ENCODE peak calls at places on chromosomes 12 and 14, in six cellular contexts. K, R, B, C, L and P are unnamed samples.

GRCh38 chr12:77946541-77947021 is 115.9 kb downstream of the NAV3 start:
- DNase-seq in L (no peak), B (no peak), R (no peak), K (no peak), C (no peak), P (no peak)

GRCh38 chr12:109261087-109261486 is 48.0 kb downstream of the FOXN4 start:
- DNase-seq in R (no peak), C (no peak), B (no peak), L (no peak), K (no peak), P (no peak)

GRCh38 chr12:111444314-111444705 is 38.6 kb downstream of the SH2B3 start:
- DNase-seq in R (peak), B (no peak), C (no peak), K (no peak), L (peak), P (no peak)

GRCh38 chr12:95863337-95863736 is 4.6 kb downstream of the SNRPF start:
- DNase-seq in C (no peak), R (no peak), K (no peak), L (no peak), B (no peak), P (no peak)

GRCh38 chr12:106106892-106107291 is 31.9 kb downstream of the NUAK1 start:
- DNase-seq in L (no peak), K (no peak), B (no peak), C (no peak), R (no peak), P (no peak)

GRCh38 chr12:2267624-2268477 is 215.1 kb downstream of the CACNA1C start:
- DNase-seq in R (no peak), K (no peak), L (no peak), B (no peak), C (no peak), P (no peak)

GRCh38 chr12:29427964-29428363 is 47.0 kb upstream of the ERGIC2 start:
- DNase-seq in C (no peak), R (peak), K (peak), B (peak), L (peak), P (peak)

GRCh38 chr14:54564799-54565235 is 2.1 kb upstream of the SAMD4A start:
- DNase-seq in R (no peak), L (no peak), K (peak), C (no peak), B (peak), P (no peak)

GRCh38 chr14:82710257-82710841 is 1176.7 kb upstream of the SEL1L start:
- DNase-seq in K (peak), L (peak), C (peak), R (peak), B (peak), P (peak)

GRCh38 chr14:26841920-26842741 is 244.3 kb upstream of the NOVA1 start:
- DNase-seq in R (no peak), B (no peak), C (no peak), K (peak), L (no peak), P (no peak)

GRCh38 chr12:130977046-130977758 is 23.5 kb downstream of the ADGRD1 start:
- DNase-seq in R (no peak), B (no peak), L (no peak), K (no peak), C (no peak), P (no peak)

GRCh38 chr14:79476133-79476532 is 735.2 kb downstream of the DIO2 start:
- DNase-seq in K (no peak), R (no peak), B (no peak), C (no peak), L (no peak), P (no peak)

GRCh38 chr12:96218989-96219678 is 25.0 kb downstream of the ELK3 start:
- DNase-seq in C (no peak), L (no peak), R (no peak), B (no peak), K (peak), P (no peak)

GRCh38 chr14:58639842-58640484 is 2.2 kb downstream of the DACT1 start:
- DNase-seq in K (peak), C (no peak), L (peak), R (no peak), B (peak), P (no peak)

GRCh38 chr14:34364201-34364600 is 97.8 kb downstream of the SPTSSA start:
- DNase-seq in R (no peak), K (no peak), L (no peak), B (no peak), C (no peak), P (no peak)

GRCh38 chr12:67025543-67026114 is 243.5 kb upstream of the CAND1 start:
- DNase-seq in B (peak), C (peak), R (peak), K (peak), L (no peak), P (peak)

GRCh38 chr12:29610473-29611174 is 113.1 kb upstream of the OVCH1 start:
- DNase-seq in R (no peak), K (no peak), L (no peak), C (no peak), B (no peak), P (no peak)

GRCh38 chr12:104576980-104577925 is 120.5 kb downstream of the CHST11 start:
- DNase-seq in K (no peak), L (no peak), R (no peak), C (no peak), B (peak), P (no peak)

GRCh38 chr14:54175298-54175942 is 218.8 kb upstream of the BMP4 start:
- DNase-seq in C (peak), R (peak), K (peak), B (peak), L (peak), P (no peak)

GRCh38 chr12:3574986-3575385 is 84.0 kb downstream of the PRMT8 start:
- DNase-seq in K (no peak), C (no peak), L (no peak), B (no peak), R (no peak), P (no peak)

GRCh38 chr12:111437816-111438454 is 32.2 kb downstream of the SH2B3 start:
- DNase-seq in R (no peak), K (no peak), B (no peak), L (no peak), C (no peak), P (no peak)

GRCh38 chr12:70359458-70360197 is 6.5 kb upstream of the KCNMB4 start:
- DNase-seq in B (no peak), R (no peak), C (no peak), K (no peak), L (no peak), P (no peak)

GRCh38 chr14:67187210-67187609 is 2.0 kb upstream of the GARIN2 start:
- DNase-seq in K (peak), R (no peak), L (no peak), B (no peak), C (no peak), P (no peak)

GRCh38 chr14:26128931-26129674 is 468.7 kb downstream of the NOVA1 start:
- DNase-seq in K (no peak), C (no peak), R (no peak), L (no peak), B (no peak), P (no peak)

GRCh38 chr12:95736631-95737030 is 53.9 kb downstream of the NTN4 start:
- DNase-seq in R (no peak), K (no peak), B (no peak), L (no peak), C (no peak), P (no peak)

GRCh38 chr12:66367015-66367667 is 64.8 kb downstream of the HELB start:
- DNase-seq in L (no peak), R (no peak), B (no peak), K (no peak), C (no peak), P (no peak)

GRCh38 chr14:77133718-77134338 is 7.8 kb downstream of the ZDHHC22 start:
- DNase-seq in L (no peak), B (peak), R (peak), C (peak), K (peak), P (peak)

GRCh38 chr12:63994704-63995103 is 150.2 kb downstream of the SRGAP1 start:
- DNase-seq in K (no peak), B (no peak), R (no peak), C (no peak), L (no peak), P (no peak)

GRCh38 chr12:84874125-84874824 is 38.3 kb downstream of the SLC6A15 start:
- DNase-seq in B (peak), R (no peak), K (peak), L (no peak), C (no peak), P (no peak)

GRCh38 chr14:71730471-71730870 is 201.8 kb upstream of the RGS6 start:
- DNase-seq in C (no peak), L (no peak), K (no peak), B (no peak), R (no peak), P (no peak)

GRCh38 chr12:132250707-132251106 is 78.7 kb downstream of the GALNT9 start:
- DNase-seq in K (no peak), C (no peak), B (no peak), L (no peak), R (no peak), P (no peak)
- TF ChIP-seq TAF1 in K (no peak), C (no peak), B (no peak), L (no peak), R (no peak), P (no peak)

GRCh38 chr12:102116392-102116791 is 3.5 kb downstream of the NUP37 start:
- DNase-seq in B (no peak), C (no peak), R (no peak), L (no peak), K (no peak), P (no peak)

GRCh38 chr12:102120564-102120873 is 536 bp downstream of the PARPBP start:
- DNase-seq in C (no peak), K (peak), R (no peak), B (peak), L (no peak), P (no peak)

GRCh38 chr12:102118874-102119273 is 1.0 kb downstream of the NUP37 start:
- DNase-seq in C (no peak), R (no peak), K (no peak), B (no peak), L (no peak), P (no peak)

GRCh38 chr12:102120886-102121285 is 903 bp downstream of the PARPBP start:
- DNase-seq in C (no peak), B (peak), R (no peak), L (no peak), K (peak), P (no peak)

DNA sequence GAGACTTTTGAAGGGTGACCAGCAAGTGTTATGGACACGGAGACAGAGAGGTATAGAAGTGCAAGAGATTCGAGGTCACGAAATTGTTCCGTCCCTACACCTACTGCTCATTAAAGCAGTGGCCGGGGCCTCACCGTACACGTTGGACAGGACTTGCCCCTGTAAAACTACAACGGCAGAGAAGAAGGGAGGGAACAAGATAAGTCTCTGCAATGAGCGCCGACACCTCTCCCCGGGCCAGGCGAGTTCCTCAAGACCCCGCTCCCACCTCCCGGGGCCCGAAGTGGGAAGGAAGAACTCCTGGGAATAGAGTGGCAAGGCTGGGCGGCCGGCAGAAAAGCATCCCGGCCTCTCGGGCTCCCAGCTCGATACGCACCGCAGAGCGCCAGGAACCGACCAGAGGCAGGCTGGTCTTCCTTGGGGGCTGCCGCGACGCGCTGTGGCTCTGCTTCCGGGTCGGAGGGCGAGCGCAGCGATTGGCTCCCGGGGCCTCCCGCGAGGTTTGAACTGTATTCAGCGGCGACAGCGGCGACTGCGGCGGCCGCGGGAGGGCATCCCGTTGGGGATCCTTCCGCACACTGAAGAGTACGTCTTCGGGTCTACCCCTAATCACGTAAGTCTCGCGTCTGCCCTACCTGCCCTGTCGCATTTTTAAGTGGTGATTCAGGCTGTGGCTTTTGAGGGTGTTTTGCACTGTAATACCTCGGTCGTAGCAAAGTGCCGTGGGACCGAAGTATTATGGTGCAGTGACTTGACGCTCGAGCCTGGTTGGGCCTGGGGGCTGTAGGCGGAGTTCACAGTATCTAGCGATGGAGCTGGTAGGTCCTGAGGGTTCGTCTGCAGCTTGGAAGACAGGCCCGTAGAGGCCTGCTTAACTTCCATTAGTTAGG is at the start of the genes NUP37 and PARPBP:
- DNase-seq in K (peak), B (peak), L (peak), C (peak), R (peak), P (peak)
- TF ChIP-seq POLR2A in K (peak), B (peak), L (peak), C (peak), R (peak), P (peak)

GRCh38 chr12:54368709-54369596 is 4.7 kb upstream of the GPR84 start:
- DNase-seq in K (peak), B (peak), R (peak), L (no peak), C (peak), P (no peak)

GRCh38 chr12:54372113-54372806 is 8.0 kb upstream of the GPR84 start:
- DNase-seq in K (no peak), C (no peak), B (no peak), L (no peak), R (no peak), P (no peak)

GRCh38 chr12:54369597-54370217 is 5.4 kb upstream of the GPR84 start:
- DNase-seq in R (no peak), C (no peak), K (no peak), B (no peak), L (no peak), P (no peak)

GRCh38 chr12:54371328-54372112 is 7.2 kb upstream of the GPR84 start:
- DNase-seq in B (no peak), K (no peak), L (no peak), C (no peak), R (no peak), P (no peak)

GRCh38 chr12:54370218-54370730 is 6.0 kb upstream of the GPR84 start:
- DNase-seq in L (no peak), R (no peak), C (peak), K (no peak), B (peak), P (no peak)
- TF ChIP-seq POLR2AphosphoS5 in L (no peak), R (no peak), C (no peak), K (no peak), B (no peak), P (no peak)

GRCh38 chr14:97640031-97640430 is 842.8 kb downstream of the VRK1 start:
- DNase-seq in B (no peak), C (no peak), K (no peak), R (no peak), L (no peak), P (no peak)
- TF ChIP-seq TAF1 in B (no peak), C (no peak), K (no peak), R (no peak), L (no peak), P (no peak)

GRCh38 chr12:113007166-113007565 is 28.8 kb downstream of the OAS2 start:
- DNase-seq in R (no peak), C (no peak), B (no peak), K (peak), L (no peak), P (no peak)

GRCh38 chr12:113006641-113007040 is 28.3 kb downstream of the OAS2 start:
- DNase-seq in K (no peak), R (no peak), C (no peak), L (no peak), B (no peak), P (no peak)

GRCh38 chr12:113005759-113006158 is 27.4 kb downstream of the OAS2 start:
- DNase-seq in L (no peak), C (no peak), K (no peak), R (no peak), B (peak), P (peak)

GRCh38 chr12:113014565-113014964 is 36.2 kb downstream of the OAS2 start:
- DNase-seq in L (no peak), K (no peak), B (no peak), C (no peak), R (no peak), P (no peak)

GRCh38 chr12:113010701-113011100 is 32.4 kb downstream of the OAS2 start:
- DNase-seq in K (no peak), B (no peak), R (no peak), C (no peak), L (no peak), P (no peak)
- TF ChIP-seq POLR2A in K (no peak), B (no peak), R (no peak), C (no peak), L (no peak), P (no peak)

GRCh38 chr12:93912086-93912733 is 235.0 kb downstream of the CRADD start:
- DNase-seq in B (peak), L (no peak), R (no peak), C (no peak), K (no peak), P (no peak)
- TF ChIP-seq POLR2AphosphoS5 in B (no peak), L (no peak), R (no peak), C (no peak), K (no peak), P (no peak)